ENCODE peak calls at places on chromosomes 4 and X, in seven cellular contexts. One of them, this sample, is unnamed.
A peak's percentile ranks its signal among the peaks of the same experiment; 100 is the strongest.

GRCh38 chrX:46072372-46072771 is 472.8 kb downstream of the ZNF674 start:
- DNase-seq in tibial artery: no peak
- DNase-seq in ascending aorta: no peak
- DNase-seq in colonic mucosa: no peak
- DNase-seq in body of pancreas: no peak
- DNase-seq in endodermal cell: no peak
- DNase-seq in CD8-positive, alpha-beta memory T cell: no peak
- DNase-seq in this sample: no peak

GRCh38 chr4:26459756-26460530 is 30.3 kb downstream of the CCKAR start:
- DNase-seq in tibial artery: no peak
- DNase-seq in ascending aorta: no peak
- DNase-seq in colonic mucosa: no peak
- DNase-seq in body of pancreas: no peak
- DNase-seq in endodermal cell: no peak
- DNase-seq in CD8-positive, alpha-beta memory T cell: no peak
- DNase-seq in this sample: no peak

GRCh38 chr4:33882246-33882990 is 2361.9 kb downstream of the ARAP2 start:
- DNase-seq in tibial artery: no peak
- DNase-seq in ascending aorta: no peak
- DNase-seq in colonic mucosa: no peak
- DNase-seq in body of pancreas: no peak
- DNase-seq in endodermal cell: no peak
- DNase-seq in CD8-positive, alpha-beta memory T cell: no peak
- DNase-seq in this sample: no peak

GRCh38 chrX:12480956-12481355 is 310.3 kb upstream of the PRPS2 start:
- DNase-seq in tibial artery: no peak
- DNase-seq in ascending aorta: no peak
- DNase-seq in colonic mucosa: no peak
- DNase-seq in body of pancreas: no peak
- DNase-seq in endodermal cell: no peak
- DNase-seq in CD8-positive, alpha-beta memory T cell: no peak
- DNase-seq in this sample: no peak

GRCh38 chrX:136059350-136059749 is 74.1 kb downstream of the SLC9A6 start:
- DNase-seq in tibial artery: no peak
- DNase-seq in ascending aorta: no peak
- DNase-seq in colonic mucosa: no peak
- DNase-seq in body of pancreas: no peak
- DNase-seq in endodermal cell: no peak
- DNase-seq in CD8-positive, alpha-beta memory T cell: no peak
- DNase-seq in this sample: no peak

GRCh38 chrX:107574054-107574683 is 54.1 kb upstream of the PRPS1 start:
- DNase-seq in tibial artery: no peak
- DNase-seq in ascending aorta: no peak
- DNase-seq in colonic mucosa: no peak
- DNase-seq in body of pancreas: peak; percentile 21
- DNase-seq in endodermal cell: no peak
- DNase-seq in CD8-positive, alpha-beta memory T cell: no peak
- DNase-seq in this sample: no peak

GRCh38 chrX:148609766-148610698 is 109.6 kb downstream of the AFF2 start:
- DNase-seq in tibial artery: no peak
- DNase-seq in ascending aorta: no peak
- DNase-seq in colonic mucosa: no peak
- DNase-seq in body of pancreas: peak; percentile 1
- DNase-seq in endodermal cell: peak; percentile 71
- DNase-seq in CD8-positive, alpha-beta memory T cell: no peak
- DNase-seq in this sample: no peak

GRCh38 chr4:38967260-38968095 is 64.7 kb downstream of the TMEM156 start:
- DNase-seq in tibial artery: no peak
- DNase-seq in ascending aorta: no peak
- DNase-seq in colonic mucosa: no peak
- DNase-seq in body of pancreas: no peak
- DNase-seq in endodermal cell: no peak
- DNase-seq in CD8-positive, alpha-beta memory T cell: no peak
- DNase-seq in this sample: no peak

GRCh38 chr4:80711956-80712355 is 318.6 kb upstream of the BMP3 start:
- DNase-seq in tibial artery: no peak
- DNase-seq in ascending aorta: no peak
- DNase-seq in colonic mucosa: no peak
- DNase-seq in body of pancreas: no peak
- DNase-seq in endodermal cell: no peak
- DNase-seq in CD8-positive, alpha-beta memory T cell: no peak
- DNase-seq in this sample: no peak

GRCh38 chrX:106177106-106177981 is 9.2 kb downstream of the PWWP3B start:
- DNase-seq in tibial artery: no peak
- DNase-seq in ascending aorta: no peak
- DNase-seq in colonic mucosa: no peak
- DNase-seq in body of pancreas: peak; percentile 44
- DNase-seq in endodermal cell: peak; percentile 86
- DNase-seq in CD8-positive, alpha-beta memory T cell: no peak
- DNase-seq in this sample: no peak

GRCh38 chrX:40095588-40096394 is 2.0 kb downstream of the BCOR start:
- DNase-seq in tibial artery: no peak
- DNase-seq in ascending aorta: no peak
- DNase-seq in colonic mucosa: no peak
- DNase-seq in body of pancreas: no peak
- DNase-seq in endodermal cell: peak; percentile 71
- DNase-seq in CD8-positive, alpha-beta memory T cell: no peak
- DNase-seq in this sample: no peak

GRCh38 chr4:153257151-153257620 is 52.9 kb downstream of the TRIM2 start:
- DNase-seq in tibial artery: no peak
- DNase-seq in ascending aorta: no peak
- DNase-seq in colonic mucosa: no peak
- DNase-seq in body of pancreas: no peak
- DNase-seq in endodermal cell: peak; percentile 88
- DNase-seq in CD8-positive, alpha-beta memory T cell: no peak
- DNase-seq in this sample: no peak

GRCh38 chrX:13688772-13689518 is at the start of gene RAB9A:
- DNase-seq in tibial artery: peak; percentile 74
- DNase-seq in ascending aorta: peak; percentile 52
- DNase-seq in colonic mucosa: peak; percentile 92
- DNase-seq in body of pancreas: peak; percentile 84
- DNase-seq in endodermal cell: peak; percentile 93
- DNase-seq in CD8-positive, alpha-beta memory T cell: peak; percentile 74
- DNase-seq in this sample: peak; percentile 21

GRCh38 chr4:33715996-33716395 is 2528.3 kb downstream of the ARAP2 start:
- DNase-seq in tibial artery: no peak
- DNase-seq in ascending aorta: no peak
- DNase-seq in colonic mucosa: no peak
- DNase-seq in body of pancreas: no peak
- DNase-seq in endodermal cell: no peak
- DNase-seq in CD8-positive, alpha-beta memory T cell: no peak
- DNase-seq in this sample: no peak

DNA sequence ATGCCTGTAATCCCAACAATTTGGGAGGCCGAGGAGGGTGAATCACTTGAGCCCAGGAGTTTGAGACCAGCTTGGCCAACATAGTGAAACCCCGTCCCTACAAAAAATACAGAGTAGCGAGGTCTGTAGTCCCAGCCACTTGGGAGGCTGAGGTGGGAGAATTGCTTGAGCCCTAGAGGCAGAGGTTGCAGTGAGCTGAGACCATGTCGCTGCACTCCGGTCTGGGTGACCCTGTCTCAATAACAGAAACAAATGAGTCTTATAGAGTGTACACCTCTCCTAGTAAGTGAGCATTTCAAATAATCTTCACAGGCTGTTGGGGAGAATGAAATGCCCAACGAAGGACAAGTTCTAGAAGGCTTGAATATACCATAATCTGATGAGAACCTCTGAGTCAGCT is 5.5 kb downstream of the UCHL1 start:
- DNase-seq in tibial artery: no peak
- DNase-seq in ascending aorta: no peak
- DNase-seq in colonic mucosa: no peak
- DNase-seq in body of pancreas: no peak
- DNase-seq in endodermal cell: no peak
- DNase-seq in CD8-positive, alpha-beta memory T cell: no peak
- DNase-seq in this sample: no peak
- H3K36me3 ChIP-seq in tibial artery: no peaks in the 10 kb centered on the region
- H3K36me3 ChIP-seq in ascending aorta: no peaks in the 10 kb centered on the region
- H3K36me3 ChIP-seq in colonic mucosa: no peaks in the 10 kb centered on the region
- H3K36me3 ChIP-seq in body of pancreas: no peaks in the 10 kb centered on the region
- H3K36me3 ChIP-seq in endodermal cell: peaks cover 79% of the 10 kb centered on the region
- H3K36me3 ChIP-seq in CD8-positive, alpha-beta memory T cell: no peaks in the 10 kb centered on the region
- H3K36me3 ChIP-seq in this sample: no peaks in the 10 kb centered on the region

DNA sequence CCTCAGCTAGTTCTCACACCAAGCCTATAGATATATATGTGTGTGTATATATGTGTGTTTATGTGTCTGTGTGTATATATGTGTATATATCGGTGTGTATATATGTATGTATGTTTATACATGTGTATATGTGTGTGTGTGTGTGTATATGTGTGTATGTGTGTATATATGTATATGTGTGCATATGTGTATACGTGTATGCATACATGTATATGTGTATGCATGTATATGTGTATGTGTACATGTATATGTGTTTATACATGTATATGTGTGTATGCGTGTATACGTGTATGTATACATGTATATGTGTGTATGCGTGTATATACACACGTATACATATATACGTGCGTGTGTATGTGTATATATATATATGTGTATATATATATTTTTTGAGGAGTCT is 18.3 kb downstream of the GTPBP6 start:
- DNase-seq in tibial artery: no peak
- DNase-seq in ascending aorta: no peak
- DNase-seq in colonic mucosa: no peak
- DNase-seq in body of pancreas: no peak
- DNase-seq in endodermal cell: no peak
- DNase-seq in CD8-positive, alpha-beta memory T cell: no peak
- DNase-seq in this sample: no peak
- H3K36me3 ChIP-seq in tibial artery: peaks cover 38% of the 10 kb centered on the region
- H3K36me3 ChIP-seq in ascending aorta: peaks cover 18% of the 10 kb centered on the region
- H3K36me3 ChIP-seq in colonic mucosa: no peaks in the 10 kb centered on the region
- H3K36me3 ChIP-seq in body of pancreas: peaks cover 7% of the 10 kb centered on the region
- H3K36me3 ChIP-seq in endodermal cell: peaks cover 58% of the 10 kb centered on the region
- H3K36me3 ChIP-seq in CD8-positive, alpha-beta memory T cell: no peaks in the 10 kb centered on the region
- H3K36me3 ChIP-seq in this sample: peaks cover 15% of the 10 kb centered on the region

DNA sequence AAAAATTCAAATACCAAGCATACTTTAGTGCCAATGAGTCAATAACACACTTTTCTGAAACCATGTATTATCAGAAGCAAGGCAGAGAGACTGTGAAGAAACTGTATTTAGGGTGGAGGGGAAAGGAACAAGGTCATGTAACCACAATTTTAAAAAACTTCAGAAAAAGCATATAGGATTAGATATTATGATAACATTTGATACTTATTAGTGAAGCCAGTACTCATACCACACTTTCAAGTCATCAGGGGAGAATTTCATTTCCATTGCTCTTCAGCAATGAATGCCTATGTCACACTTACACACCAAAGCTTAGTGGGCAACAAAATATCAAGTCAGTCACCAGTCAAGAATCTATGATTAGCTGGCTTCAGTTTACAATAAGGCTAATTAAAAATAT is 602.2 kb downstream of the IL15 start:
- DNase-seq in tibial artery: no peak
- DNase-seq in ascending aorta: no peak
- DNase-seq in colonic mucosa: no peak
- DNase-seq in body of pancreas: no peak
- DNase-seq in endodermal cell: no peak
- DNase-seq in CD8-positive, alpha-beta memory T cell: no peak
- DNase-seq in this sample: no peak
- H3K36me3 ChIP-seq in tibial artery: no peaks in the 10 kb centered on the region
- H3K36me3 ChIP-seq in ascending aorta: no peaks in the 10 kb centered on the region
- H3K36me3 ChIP-seq in colonic mucosa: no peaks in the 10 kb centered on the region
- H3K36me3 ChIP-seq in body of pancreas: no peaks in the 10 kb centered on the region
- H3K36me3 ChIP-seq in endodermal cell: no peaks in the 10 kb centered on the region
- H3K36me3 ChIP-seq in CD8-positive, alpha-beta memory T cell: no peaks in the 10 kb centered on the region
- H3K36me3 ChIP-seq in this sample: no peaks in the 10 kb centered on the region

DNA sequence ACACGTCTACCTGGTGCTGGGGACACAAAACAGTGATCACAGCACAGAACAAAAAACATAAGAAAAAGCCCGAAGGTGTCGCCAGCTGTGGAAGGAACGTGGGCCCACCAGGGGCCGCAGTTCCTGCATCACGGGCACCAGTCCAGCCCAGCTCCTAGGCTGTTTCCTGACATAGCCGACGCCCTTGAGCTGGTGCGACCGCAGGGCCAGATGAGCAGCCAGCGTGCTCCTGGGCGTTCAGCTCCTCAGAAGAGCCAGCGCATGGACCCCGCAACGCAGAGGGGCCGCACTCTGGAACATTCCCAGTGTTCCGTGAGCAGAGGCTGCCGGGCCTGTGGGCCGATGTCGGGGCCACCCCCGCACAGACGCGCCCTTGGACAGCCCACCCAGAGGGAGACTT is 44.1 kb downstream of the GAK start:
- DNase-seq in tibial artery: no peak
- DNase-seq in ascending aorta: no peak
- DNase-seq in colonic mucosa: no peak
- DNase-seq in body of pancreas: no peak
- DNase-seq in endodermal cell: no peak
- DNase-seq in CD8-positive, alpha-beta memory T cell: no peak
- DNase-seq in this sample: no peak
- H3K36me3 ChIP-seq in tibial artery: peaks cover 69% of the 10 kb centered on the region
- H3K36me3 ChIP-seq in ascending aorta: peaks cover 64% of the 10 kb centered on the region
- H3K36me3 ChIP-seq in colonic mucosa: peaks cover 7% of the 10 kb centered on the region
- H3K36me3 ChIP-seq in body of pancreas: peaks cover 30% of the 10 kb centered on the region
- H3K36me3 ChIP-seq in endodermal cell: peaks cover 29% of the 10 kb centered on the region
- H3K36me3 ChIP-seq in CD8-positive, alpha-beta memory T cell: peaks cover 14% of the 10 kb centered on the region
- H3K36me3 ChIP-seq in this sample: peaks cover 38% of the 10 kb centered on the region

GRCh38 chr4:102572452-102572851 is 71.3 kb downstream of the NFKB1 start:
- DNase-seq in tibial artery: no peak
- DNase-seq in ascending aorta: no peak
- DNase-seq in colonic mucosa: no peak
- DNase-seq in body of pancreas: no peak
- DNase-seq in endodermal cell: no peak
- DNase-seq in CD8-positive, alpha-beta memory T cell: no peak
- DNase-seq in this sample: no peak
- H3K36me3 ChIP-seq in tibial artery: peaks cover 16% of the 10 kb centered on the region
- H3K36me3 ChIP-seq in ascending aorta: peaks cover 8% of the 10 kb centered on the region
- H3K36me3 ChIP-seq in colonic mucosa: peaks cover 6% of the 10 kb centered on the region
- H3K36me3 ChIP-seq in body of pancreas: no peaks in the 10 kb centered on the region
- H3K36me3 ChIP-seq in endodermal cell: no peaks in the 10 kb centered on the region
- H3K36me3 ChIP-seq in CD8-positive, alpha-beta memory T cell: peaks cover under 1% of the 10 kb centered on the region
- H3K36me3 ChIP-seq in this sample: peaks cover 3% of the 10 kb centered on the region

GRCh38 chr4:2831611-2832308 is 11.9 kb upstream of the ADD1 start:
- DNase-seq in tibial artery: no peak
- DNase-seq in ascending aorta: no peak
- DNase-seq in colonic mucosa: no peak
- DNase-seq in body of pancreas: no peak
- DNase-seq in endodermal cell: peak; percentile 35
- DNase-seq in CD8-positive, alpha-beta memory T cell: no peak
- DNase-seq in this sample: peak; percentile 1

GRCh38 chr4:2832309-2832980 is 11.2 kb upstream of the ADD1 start:
- DNase-seq in tibial artery: no peak
- DNase-seq in ascending aorta: no peak
- DNase-seq in colonic mucosa: no peak
- DNase-seq in body of pancreas: no peak
- DNase-seq in endodermal cell: peak; percentile 28
- DNase-seq in CD8-positive, alpha-beta memory T cell: no peak
- DNase-seq in this sample: no peak

GRCh38 chr4:2833671-2834000 is 10.0 kb upstream of the ADD1 start:
- DNase-seq in tibial artery: no peak
- DNase-seq in ascending aorta: no peak
- DNase-seq in colonic mucosa: no peak
- DNase-seq in body of pancreas: no peak
- DNase-seq in endodermal cell: no peak
- DNase-seq in CD8-positive, alpha-beta memory T cell: no peak
- DNase-seq in this sample: no peak

GRCh38 chr4:2834001-2834921 is 9.4 kb upstream of the ADD1 start:
- DNase-seq in tibial artery: no peak
- DNase-seq in ascending aorta: no peak
- DNase-seq in colonic mucosa: no peak
- DNase-seq in body of pancreas: no peak
- DNase-seq in endodermal cell: no peak
- DNase-seq in CD8-positive, alpha-beta memory T cell: no peak
- DNase-seq in this sample: no peak

GRCh38 chr4:2832981-2833670 is 10.5 kb upstream of the ADD1 start:
- DNase-seq in tibial artery: no peak
- DNase-seq in ascending aorta: no peak
- DNase-seq in colonic mucosa: no peak
- DNase-seq in body of pancreas: no peak
- DNase-seq in endodermal cell: peak; percentile 24
- DNase-seq in CD8-positive, alpha-beta memory T cell: no peak
- DNase-seq in this sample: no peak
- H3K36me3 ChIP-seq in tibial artery: peaks cover 39% of the 10 kb centered on the region
- H3K36me3 ChIP-seq in ascending aorta: peaks cover 8% of the 10 kb centered on the region
- H3K36me3 ChIP-seq in colonic mucosa: peaks cover 12% of the 10 kb centered on the region
- H3K36me3 ChIP-seq in body of pancreas: peaks cover 32% of the 10 kb centered on the region
- H3K36me3 ChIP-seq in endodermal cell: peaks cover 27% of the 10 kb centered on the region
- H3K36me3 ChIP-seq in CD8-positive, alpha-beta memory T cell: no peaks in the 10 kb centered on the region
- H3K36me3 ChIP-seq in this sample: no peaks in the 10 kb centered on the region